ENCODE peak calls at places on chromosomes 1 and 21, in seven cellular contexts. One of them, this sample, is unnamed.

GRCh38 chr1:206706298-206706791 is 21.6 kb downstream of the MAPKAPK2 start:
- DNase-seq in AG04450: peak
- DNase-seq in endothelial cell: no peak
- DNase-seq in glutamatergic neuron: peak
- DNase-seq in HFFc6: peak
- DNase-seq in heart left ventricle: peak
- DNase-seq in choroid plexus epithelial cell: peak
- DNase-seq in this sample: peak

GRCh38 chr1:50322579-50322978 is 100.7 kb downstream of the DMRTA2 start:
- DNase-seq in heart left ventricle: no peak
- DNase-seq in glutamatergic neuron: no peak
- DNase-seq in choroid plexus epithelial cell: no peak
- DNase-seq in AG04450: no peak
- DNase-seq in HFFc6: no peak
- DNase-seq in endothelial cell: no peak
- DNase-seq in this sample: no peak

GRCh38 chr1:221316491-221317056 is 425.3 kb downstream of the DUSP10 start:
- DNase-seq in endothelial cell: no peak
- DNase-seq in HFFc6: peak
- DNase-seq in AG04450: no peak
- DNase-seq in heart left ventricle: no peak
- DNase-seq in glutamatergic neuron: no peak
- DNase-seq in choroid plexus epithelial cell: peak
- DNase-seq in this sample: peak

GRCh38 chr1:203278087-203278884 is 27.0 kb upstream of the BTG2 start:
- DNase-seq in glutamatergic neuron: peak
- DNase-seq in HFFc6: peak
- DNase-seq in endothelial cell: no peak
- DNase-seq in heart left ventricle: peak
- DNase-seq in AG04450: peak
- DNase-seq in choroid plexus epithelial cell: peak
- DNase-seq in this sample: peak

GRCh38 chr21:41636636-41637625 is 129.0 kb upstream of the TMPRSS2 start:
- DNase-seq in glutamatergic neuron: no peak
- DNase-seq in AG04450: no peak
- DNase-seq in endothelial cell: no peak
- DNase-seq in HFFc6: no peak
- DNase-seq in choroid plexus epithelial cell: no peak
- DNase-seq in heart left ventricle: no peak
- DNase-seq in this sample: no peak

GRCh38 chr1:92711473-92712165 is 73.3 kb downstream of the EVI5 start:
- DNase-seq in heart left ventricle: no peak
- DNase-seq in AG04450: no peak
- DNase-seq in endothelial cell: no peak
- DNase-seq in choroid plexus epithelial cell: peak
- DNase-seq in HFFc6: no peak
- DNase-seq in glutamatergic neuron: no peak
- DNase-seq in this sample: no peak

GRCh38 chr1:70072239-70072751 is 133.1 kb downstream of the LRRC40 start:
- DNase-seq in glutamatergic neuron: no peak
- DNase-seq in HFFc6: peak
- DNase-seq in heart left ventricle: no peak
- DNase-seq in AG04450: peak
- DNase-seq in endothelial cell: no peak
- DNase-seq in choroid plexus epithelial cell: peak
- DNase-seq in this sample: peak

GRCh38 chr1:96843196-96843595 is 121.6 kb downstream of the PTBP2 start:
- DNase-seq in choroid plexus epithelial cell: peak
- DNase-seq in endothelial cell: no peak
- DNase-seq in glutamatergic neuron: no peak
- DNase-seq in HFFc6: peak
- DNase-seq in heart left ventricle: no peak
- DNase-seq in AG04450: peak
- DNase-seq in this sample: peak

GRCh38 chr1:6438047-6438525 is 13.5 kb downstream of the ESPN start:
- DNase-seq in HFFc6: peak
- DNase-seq in heart left ventricle: peak
- DNase-seq in choroid plexus epithelial cell: peak
- DNase-seq in AG04450: no peak
- DNase-seq in glutamatergic neuron: peak
- DNase-seq in endothelial cell: peak
- DNase-seq in this sample: no peak

GRCh38 chr1:27031235-27032118 is 18.8 kb upstream of the TENT5B start:
- DNase-seq in endothelial cell: peak
- DNase-seq in AG04450: peak
- DNase-seq in choroid plexus epithelial cell: peak
- DNase-seq in heart left ventricle: peak
- DNase-seq in HFFc6: peak
- DNase-seq in glutamatergic neuron: no peak
- DNase-seq in this sample: peak

GRCh38 chr1:203401151-203401550 is 50.2 kb upstream of the FMOD start:
- DNase-seq in glutamatergic neuron: peak
- DNase-seq in HFFc6: no peak
- DNase-seq in endothelial cell: no peak
- DNase-seq in choroid plexus epithelial cell: no peak
- DNase-seq in AG04450: no peak
- DNase-seq in heart left ventricle: no peak
- DNase-seq in this sample: no peak

GRCh38 chr1:228062085-228062791 is 20.3 kb upstream of the ARF1 start:
- DNase-seq in endothelial cell: no peak
- DNase-seq in heart left ventricle: peak
- DNase-seq in HFFc6: no peak
- DNase-seq in glutamatergic neuron: peak
- DNase-seq in AG04450: no peak
- DNase-seq in choroid plexus epithelial cell: no peak
- DNase-seq in this sample: no peak

GRCh38 chr1:199698222-199698621 is 329.3 kb upstream of the NR5A2 start:
- DNase-seq in heart left ventricle: no peak
- DNase-seq in AG04450: no peak
- DNase-seq in endothelial cell: no peak
- DNase-seq in glutamatergic neuron: no peak
- DNase-seq in HFFc6: no peak
- DNase-seq in choroid plexus epithelial cell: no peak
- DNase-seq in this sample: no peak

GRCh38 chr1:230926182-230926581 is 52.5 kb downstream of the TTC13 start:
- DNase-seq in endothelial cell: no peak
- DNase-seq in heart left ventricle: no peak
- DNase-seq in glutamatergic neuron: no peak
- DNase-seq in choroid plexus epithelial cell: no peak
- DNase-seq in HFFc6: no peak
- DNase-seq in AG04450: no peak
- DNase-seq in this sample: no peak

GRCh38 chr1:203548917-203549708 is 55.2 kb downstream of the OPTC start:
- DNase-seq in heart left ventricle: no peak
- DNase-seq in AG04450: no peak
- DNase-seq in choroid plexus epithelial cell: peak
- DNase-seq in glutamatergic neuron: no peak
- DNase-seq in endothelial cell: no peak
- DNase-seq in HFFc6: no peak
- DNase-seq in this sample: no peak

DNA sequence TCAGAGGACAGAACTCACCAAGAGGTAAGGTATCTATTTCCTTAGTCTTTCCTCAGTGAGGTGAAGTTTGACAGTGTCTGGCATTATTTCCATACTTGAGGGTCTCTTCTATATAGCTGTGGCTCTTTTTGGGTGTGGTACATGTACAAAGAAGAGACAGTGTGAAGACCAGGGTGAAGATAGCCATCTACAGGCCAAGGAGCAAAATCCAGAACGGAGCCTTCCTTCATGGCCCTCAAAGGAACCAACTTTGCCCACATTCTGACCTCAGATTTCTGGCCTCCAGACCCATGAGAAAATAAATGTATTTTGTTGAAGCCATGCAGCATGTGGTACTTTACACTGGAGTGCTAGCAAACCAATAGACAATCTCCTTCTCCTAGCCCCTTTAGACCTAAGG is 858.5 kb upstream of the B3GALT2 start:
- DNase-seq in heart left ventricle: no peak
- DNase-seq in choroid plexus epithelial cell: no peak
- DNase-seq in HFFc6: no peak
- DNase-seq in AG04450: no peak
- DNase-seq in glutamatergic neuron: no peak
- DNase-seq in endothelial cell: no peak
- DNase-seq in this sample: no peak
- TF ChIP-seq CTCF in heart left ventricle: no peak
- TF ChIP-seq CTCF in choroid plexus epithelial cell: no peak
- TF ChIP-seq CTCF in HFFc6: no peak
- TF ChIP-seq CTCF in AG04450: no peak
- TF ChIP-seq CTCF in glutamatergic neuron: no peak
- TF ChIP-seq CTCF in endothelial cell: no peak
- TF ChIP-seq CTCF in this sample: no peak

GRCh38 chr1:2322065-2322571 is 69.2 kb downstream of the MORN1 start:
- DNase-seq in endothelial cell: no peak
- DNase-seq in glutamatergic neuron: no peak
- DNase-seq in HFFc6: peak
- DNase-seq in choroid plexus epithelial cell: peak
- DNase-seq in heart left ventricle: peak
- DNase-seq in AG04450: peak
- DNase-seq in this sample: peak
- TF ChIP-seq CTCF in endothelial cell: no peak
- TF ChIP-seq CTCF in glutamatergic neuron: no peak
- TF ChIP-seq CTCF in HFFc6: peak
- TF ChIP-seq CTCF in choroid plexus epithelial cell: peak
- TF ChIP-seq CTCF in heart left ventricle: no peak
- TF ChIP-seq CTCF in AG04450: peak
- TF ChIP-seq CTCF in this sample: peak

GRCh38 chr1:45574105-45574626 is 9.7 kb upstream of the NASP start:
- DNase-seq in glutamatergic neuron: no peak
- DNase-seq in HFFc6: no peak
- DNase-seq in choroid plexus epithelial cell: no peak
- DNase-seq in endothelial cell: no peak
- DNase-seq in AG04450: no peak
- DNase-seq in heart left ventricle: no peak
- DNase-seq in this sample: no peak

GRCh38 chr1:45569962-45570581 is 13.8 kb upstream of the NASP start:
- DNase-seq in heart left ventricle: peak
- DNase-seq in endothelial cell: peak
- DNase-seq in glutamatergic neuron: peak
- DNase-seq in HFFc6: peak
- DNase-seq in AG04450: peak
- DNase-seq in choroid plexus epithelial cell: peak
- DNase-seq in this sample: peak

GRCh38 chr1:45569571-45569961 is 14.3 kb upstream of the NASP start:
- DNase-seq in glutamatergic neuron: no peak
- DNase-seq in endothelial cell: no peak
- DNase-seq in choroid plexus epithelial cell: no peak
- DNase-seq in AG04450: no peak
- DNase-seq in heart left ventricle: no peak
- DNase-seq in HFFc6: no peak
- DNase-seq in this sample: no peak

GRCh38 chr1:45568421-45568820 is 15.4 kb upstream of the NASP start:
- DNase-seq in glutamatergic neuron: no peak
- DNase-seq in HFFc6: no peak
- DNase-seq in heart left ventricle: no peak
- DNase-seq in AG04450: no peak
- DNase-seq in choroid plexus epithelial cell: no peak
- DNase-seq in endothelial cell: no peak
- DNase-seq in this sample: no peak

GRCh38 chr1:45573231-45573804 is 10.5 kb upstream of the NASP start:
- DNase-seq in choroid plexus epithelial cell: peak
- DNase-seq in glutamatergic neuron: no peak
- DNase-seq in AG04450: no peak
- DNase-seq in heart left ventricle: no peak
- DNase-seq in endothelial cell: no peak
- DNase-seq in HFFc6: no peak
- DNase-seq in this sample: no peak
- TF ChIP-seq CTCF in choroid plexus epithelial cell: peak
- TF ChIP-seq CTCF in glutamatergic neuron: no peak
- TF ChIP-seq CTCF in AG04450: peak
- TF ChIP-seq CTCF in heart left ventricle: no peak
- TF ChIP-seq CTCF in endothelial cell: no peak
- TF ChIP-seq CTCF in HFFc6: peak
- TF ChIP-seq CTCF in this sample: no peak

GRCh38 chr21:34091607-34092006 is 18.2 kb downstream of the MRPS6 start:
- DNase-seq in choroid plexus epithelial cell: no peak
- DNase-seq in HFFc6: no peak
- DNase-seq in heart left ventricle: no peak
- DNase-seq in AG04450: no peak
- DNase-seq in glutamatergic neuron: no peak
- DNase-seq in endothelial cell: no peak
- DNase-seq in this sample: no peak
- TF ChIP-seq CTCF in choroid plexus epithelial cell: peak
- TF ChIP-seq CTCF in HFFc6: peak
- TF ChIP-seq CTCF in heart left ventricle: no peak
- TF ChIP-seq CTCF in AG04450: peak
- TF ChIP-seq CTCF in glutamatergic neuron: peak
- TF ChIP-seq CTCF in endothelial cell: peak
- TF ChIP-seq CTCF in this sample: peak

This sample was measured in astrocyte of the spinal cord.